ENCODE peak calls at places on chromosomes 6 and 20, in eight cellular contexts. I is choroid plexus epithelial cell, U is kidney epithelial cell, G is cardiac fibroblast, L is mesothelial cell of epicardium, X is IMR-90, J is tibial nerve, O is endothelial cell. V is an unnamed sample.

GRCh38 chr6:145534986-145535385 is 200.3 kb downstream of the EPM2A start:
- DNase-seq in I (no peak), U (no peak), G (no peak), L (no peak), X (no peak), J (no peak), O (no peak), V (no peak)

GRCh38 chr6:150099546-150099945 is 30.6 kb upstream of the ULBP3 start:
- DNase-seq in I (no peak), U (no peak), G (no peak), L (no peak), X (no peak), J (no peak), O (no peak), V (no peak)

GRCh38 chr6:17015551-17016381 is 86.1 kb upstream of the STMND1 start:
- DNase-seq in I (peak), U (no peak), G (peak), L (no peak), X (no peak), J (no peak), O (peak), V (no peak)

GRCh38 chr20:1491281-1491840 is at the start of gene SIRPB2:
- DNase-seq in I (no peak), U (no peak), G (peak), L (no peak), X (no peak), J (peak), O (peak), V (no peak)

GRCh38 chr6:75230484-75231325 is 12.9 kb downstream of the COX7A2 start:
- DNase-seq in I (peak), U (no peak), G (peak), L (no peak), X (peak), J (no peak), O (peak), V (no peak)

GRCh38 chr6:2938004-2938631 is 33.2 kb downstream of the SERPINB6 start:
- DNase-seq in I (no peak), U (no peak), G (no peak), L (no peak), X (no peak), J (no peak), O (no peak), V (no peak)

GRCh38 chr20:35226775-35227681 is 538 bp downstream of the MMP24 start:
- DNase-seq in I (peak), U (no peak), G (peak), L (peak), X (peak), J (no peak), O (peak), V (peak)

GRCh38 chr6:31407699-31408098 is 4.3 kb downstream of the MICA start:
- DNase-seq in I (peak), U (peak), G (peak), L (no peak), X (peak), J (no peak), O (no peak), V (no peak)

GRCh38 chr20:50559149-50559548 is 49.0 kb downstream of the PTPN1 start:
- DNase-seq in I (no peak), U (no peak), G (peak), L (no peak), X (no peak), J (no peak), O (no peak), V (no peak)

GRCh38 chr6:113755449-113756289 is 101.5 kb upstream of the MARCKS start:
- DNase-seq in I (no peak), U (no peak), G (no peak), L (no peak), X (no peak), J (no peak), O (no peak), V (peak)

GRCh38 chr20:24165336-24166126 is 177.0 kb upstream of the GGTLC1 start:
- DNase-seq in I (no peak), U (no peak), G (no peak), L (no peak), X (no peak), J (no peak), O (no peak), V (no peak)

GRCh38 chr20:8220716-8221115 is 88.7 kb downstream of the PLCB1 start:
- DNase-seq in I (no peak), U (no peak), G (no peak), L (no peak), X (no peak), J (no peak), O (no peak), V (no peak)

GRCh38 chr6:62283359-62283758 is 2.7 kb downstream of the KHDRBS2 start:
- DNase-seq in I (no peak), U (no peak), G (no peak), L (no peak), X (no peak), J (no peak), O (no peak), V (no peak)

GRCh38 chr6:14521141-14521540 is 403.6 kb downstream of the CD83 start:
- DNase-seq in I (no peak), U (no peak), G (no peak), L (no peak), X (no peak), J (no peak), O (no peak), V (no peak)

GRCh38 chr6:163983601-163984445 is 569.3 kb downstream of the QKI start:
- DNase-seq in I (no peak), U (no peak), G (no peak), L (no peak), X (no peak), J (no peak), O (no peak), V (no peak)

GRCh38 chr6:27753668-27754407 is 158.4 kb downstream of the OR2B2 start:
- DNase-seq in I (peak), U (peak), G (peak), L (peak), X (peak), J (no peak), O (peak), V (peak)

GRCh38 chr6:78400076-78400475 is 467.3 kb upstream of the IRAK1BP1 start:
- DNase-seq in I (no peak), U (no peak), G (no peak), L (no peak), X (no peak), J (no peak), O (no peak), V (no peak)

GRCh38 chr20:50019466-50020256 is 36.9 kb downstream of the SNAI1 start:
- DNase-seq in I (no peak), U (no peak), G (no peak), L (no peak), X (no peak), J (no peak), O (no peak), V (no peak)

GRCh38 chr6:16681260-16681873 is 79.9 kb downstream of the ATXN1 start:
- DNase-seq in I (peak), U (peak), G (peak), L (no peak), X (peak), J (no peak), O (no peak), V (no peak)

GRCh38 chr6:130575971-130576370 is 210.2 kb downstream of the TMEM200A start:
- DNase-seq in I (no peak), U (no peak), G (no peak), L (no peak), X (no peak), J (no peak), O (no peak), V (peak)

GRCh38 chr6:17705778-17706579 is 746 bp downstream of the NUP153 start:
- DNase-seq in I (peak), U (no peak), G (peak), L (peak), X (peak), J (peak), O (peak), V (peak)

DNA sequence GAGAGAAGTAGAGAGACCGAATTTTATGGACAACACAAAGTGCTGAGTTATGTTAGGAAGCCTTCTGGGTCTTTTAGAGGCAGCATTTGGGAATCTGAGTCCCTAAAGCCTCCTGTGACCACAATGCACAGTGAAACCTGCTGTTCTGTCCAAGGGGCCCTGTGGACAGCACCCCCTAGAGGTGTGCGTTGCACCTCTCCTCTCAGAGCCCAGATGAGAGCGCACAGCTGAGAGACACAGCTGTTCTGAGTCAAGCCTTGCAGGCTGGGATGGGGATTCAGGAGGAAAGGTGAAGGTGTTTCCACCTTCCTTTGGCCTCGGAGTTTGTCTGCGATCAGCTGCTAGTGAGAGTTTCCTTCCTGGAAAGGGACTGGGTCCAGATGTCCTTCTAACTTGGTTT is 13.0 kb downstream of the PCK1 start:
- DNase-seq in I (no peak), U (no peak), G (no peak), L (no peak), X (no peak), J (no peak), O (no peak), V (no peak)
- TF ChIP-seq CTCF in I (peak), U (peak), G (no peak), L (peak), X (no peak), J (no peak), O (peak), V (peak)

GRCh38 chr20:12173333-12173732 is 255.6 kb downstream of the BTBD3 start:
- DNase-seq in I (no peak), U (no peak), G (no peak), L (no peak), X (peak), J (no peak), O (no peak), V (no peak)
- TF ChIP-seq CTCF in I (no peak), U (no peak), G (no peak), L (no peak), X (no peak), J (no peak), O (no peak), V (no peak)

DNA sequence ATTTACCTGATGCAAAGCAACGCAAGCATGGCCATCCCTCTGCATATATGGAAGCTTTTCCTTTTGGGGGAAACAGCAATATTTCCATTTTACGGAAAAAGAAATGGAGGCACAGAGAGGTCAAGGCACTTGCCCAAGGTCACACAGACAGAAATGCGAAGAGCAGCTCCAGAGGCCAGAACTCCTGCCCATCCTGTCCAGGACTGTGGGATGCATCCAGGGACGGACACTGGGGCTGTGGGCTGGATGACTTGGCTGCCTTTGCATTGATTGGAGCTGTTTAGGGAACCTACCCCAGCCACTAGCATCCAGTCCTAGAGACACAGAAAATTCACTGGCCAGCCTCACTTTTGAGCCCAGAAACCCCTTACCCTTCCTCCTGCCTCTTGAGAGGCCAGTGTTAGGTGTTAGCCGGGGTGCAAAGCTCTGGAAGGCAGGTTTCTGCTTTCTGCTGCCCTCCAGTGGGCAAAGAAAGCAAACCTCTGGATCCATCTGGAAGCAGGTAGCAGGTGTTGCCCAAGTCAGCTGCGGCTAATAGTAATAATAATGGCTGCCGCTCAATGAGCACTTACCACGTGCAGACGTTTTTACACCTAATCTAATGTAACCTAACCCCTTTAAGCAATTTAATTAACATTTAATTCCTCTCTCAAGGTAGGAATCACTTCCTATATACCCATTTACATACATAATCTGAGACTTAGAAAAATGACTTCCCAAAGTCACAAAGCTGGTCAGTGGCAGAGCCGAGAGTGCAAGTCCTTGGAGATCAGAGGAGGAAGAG is 31.7 kb upstream of the CCN5 start:
- DNase-seq in I (peak), U (no peak), G (peak), L (no peak), X (peak), J (no peak), O (peak), V (peak)
- TF ChIP-seq CTCF in I (peak), U (peak), G (peak), L (peak), X (peak), J (peak), O (peak), V (peak)

DNA sequence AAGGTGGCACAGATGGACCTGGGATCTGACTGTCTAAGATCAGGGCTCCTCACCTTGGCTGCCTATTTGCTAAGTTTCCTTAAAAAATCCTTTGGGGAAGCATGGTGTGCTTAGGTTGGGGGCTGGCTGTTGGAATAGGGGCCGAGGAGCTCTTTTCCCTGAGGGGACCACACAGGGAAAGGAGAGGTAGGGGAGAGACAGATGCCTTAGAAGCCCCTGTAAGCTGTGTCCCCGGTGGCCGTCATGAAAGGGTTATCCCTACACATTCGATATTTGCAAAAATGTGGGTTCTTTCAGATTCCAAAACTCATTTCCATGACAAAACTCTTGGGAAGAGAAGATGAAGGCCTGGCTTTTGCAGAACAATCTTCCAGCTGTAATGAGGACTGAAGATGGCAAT is 53.7 kb downstream of the TOX2 start:
- DNase-seq in I (no peak), U (no peak), G (no peak), L (no peak), X (no peak), J (no peak), O (no peak), V (no peak)
- TF ChIP-seq CTCF in I (no peak), U (no peak), G (no peak), L (no peak), X (no peak), J (no peak), O (no peak), V (no peak)

DNA sequence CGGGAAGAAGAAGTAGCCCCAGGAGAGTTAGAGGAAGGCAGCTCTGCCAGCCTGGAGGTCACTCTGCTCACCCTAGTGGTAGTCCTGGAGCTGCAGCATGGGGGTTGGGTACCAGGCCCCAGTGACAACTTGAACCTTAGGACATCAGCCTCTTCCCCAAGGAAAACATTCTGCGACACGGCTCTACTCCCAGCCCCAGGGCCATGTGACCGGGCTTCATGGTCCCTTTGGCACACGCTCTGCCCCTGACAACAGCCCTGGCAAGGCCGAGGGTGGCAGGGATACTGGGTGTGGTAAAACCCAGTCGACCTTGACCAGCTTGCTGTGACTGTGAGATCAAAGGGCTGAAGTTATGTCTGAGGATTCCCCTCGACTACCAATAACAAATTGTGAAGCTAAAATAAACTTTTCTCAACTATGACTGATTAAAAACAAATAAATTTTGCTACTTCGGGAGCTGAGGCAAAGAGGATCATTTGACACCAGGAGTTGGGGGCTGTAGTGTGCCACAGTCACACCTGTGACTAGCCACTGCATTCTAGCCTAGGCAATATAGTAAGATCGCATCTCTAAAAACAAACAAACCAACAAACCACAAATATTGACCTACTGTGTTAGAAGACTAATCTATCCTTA is 24.4 kb upstream of the ARID1B start:
- DNase-seq in I (no peak), U (no peak), G (no peak), L (no peak), X (no peak), J (no peak), O (no peak), V (peak)
- TF ChIP-seq CTCF in I (peak), U (peak), G (peak), L (no peak), X (peak), J (no peak), O (no peak), V (no peak)

GRCh38 chr6:91337967-91338366 is 751.1 kb upstream of the MAP3K7 start:
- DNase-seq in I (no peak), U (no peak), G (no peak), L (no peak), X (no peak), J (no peak), O (no peak), V (no peak)
- TF ChIP-seq CTCF in I (peak), U (peak), G (peak), L (peak), X (no peak), J (no peak), O (peak), V (no peak)

DNA sequence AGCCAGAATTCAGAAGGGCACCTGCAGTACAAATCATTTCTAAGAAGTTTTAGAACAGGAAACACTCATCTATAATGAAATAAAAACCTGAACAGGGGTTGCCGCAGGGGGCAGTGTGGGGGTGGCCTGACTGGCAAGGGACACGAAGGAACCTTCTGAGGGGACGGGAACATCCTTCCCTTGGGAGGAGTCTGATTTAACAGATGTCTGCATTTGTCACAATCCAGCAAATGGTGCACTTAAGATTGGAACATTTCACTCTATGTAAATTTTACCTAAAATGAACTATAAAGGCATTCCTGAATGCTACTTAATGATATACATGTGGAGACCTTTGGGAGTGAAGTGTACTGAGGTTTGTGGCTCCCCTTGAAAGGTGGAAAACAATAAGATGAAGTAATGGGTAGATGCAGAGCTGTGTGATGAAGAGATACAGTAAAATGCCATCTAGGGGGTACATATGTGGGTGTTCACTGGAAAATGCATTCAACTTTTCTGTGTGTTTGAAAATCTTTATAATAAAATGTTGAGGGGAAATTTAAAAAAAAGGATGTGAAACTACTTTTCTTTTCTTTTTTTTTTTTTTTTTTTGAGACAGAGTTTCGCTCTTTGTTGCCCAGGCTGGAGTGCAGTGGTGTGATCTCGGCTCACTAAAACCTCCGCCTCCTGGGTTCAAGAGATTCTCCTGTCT is 89.5 kb downstream of the SNX5 start:
- DNase-seq in I (no peak), U (no peak), G (no peak), L (no peak), X (no peak), J (no peak), O (no peak), V (no peak)
- TF ChIP-seq CTCF in I (peak), U (no peak), G (no peak), L (no peak), X (no peak), J (no peak), O (no peak), V (no peak)

DNA sequence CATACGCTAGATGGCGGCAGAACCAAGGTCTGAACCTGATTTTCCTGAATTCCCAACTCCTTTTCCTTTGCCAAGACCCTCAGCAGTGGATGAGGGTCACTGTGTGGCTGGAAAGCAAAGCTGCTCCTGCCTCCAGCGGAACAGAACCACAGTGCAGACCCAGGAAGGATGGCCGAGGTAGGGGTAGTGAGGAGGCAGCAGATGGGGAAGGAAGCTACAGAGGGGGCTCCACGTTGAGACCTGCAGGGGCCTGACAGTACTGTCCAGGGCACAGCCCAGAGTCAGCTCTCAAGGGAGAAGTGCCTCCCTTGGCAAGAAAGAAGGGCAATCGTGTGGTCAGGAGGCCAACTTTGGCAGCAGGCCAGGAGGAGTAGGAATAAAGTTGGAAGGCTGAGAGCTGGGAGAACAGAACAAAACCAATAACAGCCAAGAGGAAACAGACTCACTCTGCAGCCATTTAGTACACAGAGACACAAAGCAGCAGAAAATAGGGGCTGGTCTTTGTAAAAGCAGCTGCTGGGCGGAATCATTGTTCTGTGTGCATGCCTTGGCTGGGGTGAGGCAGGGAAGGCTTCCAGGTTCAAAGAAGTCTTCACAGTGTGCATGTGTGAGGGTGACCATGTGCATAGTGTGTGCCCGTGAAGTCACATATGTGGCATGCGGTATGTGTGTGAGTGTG is 3.1 kb downstream of the GABRR2 start:
- DNase-seq in I (peak), U (no peak), G (peak), L (no peak), X (peak), J (peak), O (peak), V (no peak)
- TF ChIP-seq CTCF in I (peak), U (peak), G (peak), L (no peak), X (peak), J (peak), O (no peak), V (no peak)

DNA sequence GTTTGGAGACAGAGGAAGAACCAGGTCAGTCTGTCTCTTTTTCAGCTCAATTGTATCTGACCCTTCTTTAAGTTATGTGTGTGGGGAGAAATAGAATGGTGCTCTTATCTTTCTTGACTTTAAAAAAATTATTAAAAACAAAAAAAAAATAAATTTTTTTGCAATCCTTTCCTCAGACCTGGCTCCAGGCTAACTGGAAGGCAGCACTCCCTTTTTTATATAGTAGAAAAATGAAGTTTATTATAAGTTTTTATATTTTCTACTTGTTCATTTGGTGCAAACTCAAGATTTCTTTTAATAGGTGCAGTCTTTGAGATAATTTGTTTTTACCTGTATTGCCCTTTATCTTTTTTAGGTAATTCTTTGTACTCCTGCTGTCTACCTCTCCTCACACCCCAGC is 129.6 kb downstream of the SULF2 start:
- DNase-seq in I (no peak), U (no peak), G (no peak), L (no peak), X (no peak), J (no peak), O (no peak), V (no peak)
- TF ChIP-seq CTCF in I (no peak), U (no peak), G (no peak), L (no peak), X (no peak), J (no peak), O (no peak), V (no peak)